ENCODE peak calls at places on chromosome 1, in four cellular contexts. P is NCI-H2171, S is fibroblast of the aortic adventitia, A is choroid plexus epithelial cell. L is an unnamed sample.

GRCh38 chr1:88612783-88613182 is 71.3 kb upstream of the PKN2 start:
- DNase-seq in S (no peak), A (no peak), P (no peak), L (no peak)

GRCh38 chr1:109265741-109266330 is 16.5 kb downstream of the CELSR2 start:
- DNase-seq in S (no peak), A (no peak), P (no peak), L (no peak)

GRCh38 chr1:6822530-6823359 is 37.5 kb downstream of the CAMTA1 start:
- DNase-seq in S (no peak), P (no peak), A (no peak), L (no peak)

GRCh38 chr1:202016022-202016624 is 5.7 kb downstream of the ELF3 start:
- DNase-seq in P (peak; percentile 19), S (peak; percentile 43), A (peak; percentile 56), L (no peak)

GRCh38 chr1:224727851-224728250 is 111.7 kb downstream of the CNIH3 start:
- DNase-seq in P (no peak), S (peak; percentile 75), A (no peak), L (no peak)

GRCh38 chr1:9561429-9561828 is 22.2 kb downstream of the SLC25A33 start:
- DNase-seq in S (peak; percentile 95), A (peak; percentile 98), P (peak; percentile 74), L (no peak)

GRCh38 chr1:40140211-40140709 is 20.9 kb upstream of the RLF start:
- DNase-seq in A (peak; percentile 61), S (peak; percentile 43), P (no peak), L (no peak)

GRCh38 chr1:230536641-230537155 is 105.6 kb upstream of the COG2 start:
- DNase-seq in S (no peak), P (peak; percentile 13), A (no peak), L (no peak)

GRCh38 chr1:78676996-78677395 is 27.4 kb downstream of the IFI44 start:
- DNase-seq in P (no peak), S (no peak), A (no peak), L (no peak)

GRCh38 chr1:57576750-57577149 is 152.9 kb upstream of the DAB1 start:
- DNase-seq in A (no peak), P (no peak), S (no peak), L (no peak)

GRCh38 chr1:64543831-64544230 is 73.9 kb downstream of the CACHD1 start:
- DNase-seq in S (peak; percentile 52), A (no peak), P (no peak), L (no peak)